ENCODE peak calls at places on chromosomes 16 and 17, in nine cellular contexts. One of them, this sample, is unnamed.

GRCh38 chr17:64216385-64217248 is 46.4 kb downstream of the TEX2 start:
- DNase-seq in NCI-H1930: no peak
- DNase-seq in fibroblast of lung: peak; percentile 69
- DNase-seq in type B pancreatic cell: no peak
- DNase-seq in substantia nigra: no peak
- DNase-seq in D341Med: peak; percentile 64
- DNase-seq in HT-29: peak; percentile 65
- DNase-seq in kidney glomerular epithelial cell: no peak
- DNase-seq in AG09319: no peak
- DNase-seq in this sample: no peak

GRCh38 chr16:7392206-7392605 is 59.6 kb downstream of the RBFOX1 start:
- DNase-seq in HT-29: no peak
- DNase-seq in fibroblast of lung: no peak
- DNase-seq in kidney glomerular epithelial cell: no peak
- DNase-seq in NCI-H1930: no peak
- DNase-seq in type B pancreatic cell: no peak
- DNase-seq in substantia nigra: no peak
- DNase-seq in AG09319: no peak
- DNase-seq in D341Med: no peak
- DNase-seq in this sample: no peak

GRCh38 chr17:56598471-56598870 is 5.0 kb downstream of the NOG start:
- DNase-seq in AG09319: no peak
- DNase-seq in NCI-H1930: no peak
- DNase-seq in HT-29: no peak
- DNase-seq in fibroblast of lung: peak; percentile 80
- DNase-seq in kidney glomerular epithelial cell: no peak
- DNase-seq in substantia nigra: no peak
- DNase-seq in type B pancreatic cell: no peak
- DNase-seq in D341Med: no peak
- DNase-seq in this sample: no peak

GRCh38 chr16:69319826-69320730 is 8.9 kb downstream of the VPS4A start:
- DNase-seq in kidney glomerular epithelial cell: no peak
- DNase-seq in D341Med: no peak
- DNase-seq in NCI-H1930: no peak
- DNase-seq in type B pancreatic cell: no peak
- DNase-seq in AG09319: no peak
- DNase-seq in substantia nigra: no peak
- DNase-seq in fibroblast of lung: no peak
- DNase-seq in HT-29: no peak
- DNase-seq in this sample: no peak

GRCh38 chr17:66523378-66524174 is 221.2 kb downstream of the PRKCA start:
- DNase-seq in NCI-H1930: no peak
- DNase-seq in fibroblast of lung: peak; percentile 69
- DNase-seq in HT-29: peak; percentile 81
- DNase-seq in D341Med: no peak
- DNase-seq in substantia nigra: no peak
- DNase-seq in AG09319: no peak
- DNase-seq in type B pancreatic cell: no peak
- DNase-seq in kidney glomerular epithelial cell: no peak
- DNase-seq in this sample: no peak

GRCh38 chr17:50440172-50440837 is 14.3 kb downstream of the ACSF2 start:
- DNase-seq in substantia nigra: no peak
- DNase-seq in type B pancreatic cell: no peak
- DNase-seq in D341Med: no peak
- DNase-seq in kidney glomerular epithelial cell: no peak
- DNase-seq in NCI-H1930: no peak
- DNase-seq in HT-29: peak; percentile 42
- DNase-seq in AG09319: no peak
- DNase-seq in fibroblast of lung: no peak
- DNase-seq in this sample: no peak

GRCh38 chr16:11708421-11708820 is 34.2 kb downstream of the TXNDC11 start:
- DNase-seq in NCI-H1930: no peak
- DNase-seq in HT-29: no peak
- DNase-seq in substantia nigra: no peak
- DNase-seq in type B pancreatic cell: no peak
- DNase-seq in kidney glomerular epithelial cell: no peak
- DNase-seq in D341Med: no peak
- DNase-seq in AG09319: no peak
- DNase-seq in fibroblast of lung: peak; percentile 56
- DNase-seq in this sample: no peak

GRCh38 chr16:57365826-57366536 is 6.3 kb upstream of the CX3CL1 start:
- DNase-seq in type B pancreatic cell: no peak
- DNase-seq in substantia nigra: no peak
- DNase-seq in NCI-H1930: no peak
- DNase-seq in kidney glomerular epithelial cell: no peak
- DNase-seq in HT-29: no peak
- DNase-seq in D341Med: no peak
- DNase-seq in fibroblast of lung: no peak
- DNase-seq in AG09319: no peak
- DNase-seq in this sample: no peak

GRCh38 chr17:57940653-57941329 is 14.4 kb downstream of the CUEDC1 start:
- DNase-seq in NCI-H1930: no peak
- DNase-seq in fibroblast of lung: no peak
- DNase-seq in type B pancreatic cell: no peak
- DNase-seq in HT-29: peak; percentile 69
- DNase-seq in substantia nigra: no peak
- DNase-seq in D341Med: no peak
- DNase-seq in kidney glomerular epithelial cell: no peak
- DNase-seq in AG09319: no peak
- DNase-seq in this sample: no peak

GRCh38 chr16:27728691-27729090 is 178.7 kb downstream of the KATNIP start:
- DNase-seq in kidney glomerular epithelial cell: no peak
- DNase-seq in type B pancreatic cell: no peak
- DNase-seq in substantia nigra: no peak
- DNase-seq in AG09319: no peak
- DNase-seq in fibroblast of lung: no peak
- DNase-seq in D341Med: no peak
- DNase-seq in HT-29: no peak
- DNase-seq in NCI-H1930: no peak
- DNase-seq in this sample: no peak

GRCh38 chr16:88723911-88724310 is 17.6 kb downstream of the CTU2 start:
- DNase-seq in D341Med: no peak
- DNase-seq in type B pancreatic cell: no peak
- DNase-seq in fibroblast of lung: no peak
- DNase-seq in NCI-H1930: no peak
- DNase-seq in HT-29: no peak
- DNase-seq in substantia nigra: no peak
- DNase-seq in AG09319: no peak
- DNase-seq in kidney glomerular epithelial cell: no peak
- DNase-seq in this sample: no peak

GRCh38 chr17:57373756-57374155 is 117.4 kb downstream of the MSI2 start:
- DNase-seq in fibroblast of lung: no peak
- DNase-seq in NCI-H1930: no peak
- DNase-seq in kidney glomerular epithelial cell: no peak
- DNase-seq in type B pancreatic cell: no peak
- DNase-seq in D341Med: no peak
- DNase-seq in HT-29: no peak
- DNase-seq in substantia nigra: no peak
- DNase-seq in AG09319: no peak
- DNase-seq in this sample: no peak

GRCh38 chr17:73542323-73542722 is 101.9 kb downstream of the SDK2 start:
- DNase-seq in HT-29: no peak
- DNase-seq in substantia nigra: no peak
- DNase-seq in AG09319: no peak
- DNase-seq in kidney glomerular epithelial cell: no peak
- DNase-seq in D341Med: peak; percentile 67
- DNase-seq in type B pancreatic cell: no peak
- DNase-seq in fibroblast of lung: no peak
- DNase-seq in NCI-H1930: no peak
- DNase-seq in this sample: no peak

This sample was measured in HEK293T.